ENCODE peak calls at places on chromosomes 12 and 14, in four cellular contexts. O is stomach, N is prostate gland, L is thyroid gland. E is an unnamed sample.

GRCh38 chr12:6941267-6941666 is 2.3 kb upstream of the RNU7-1 start:
- DNase-seq in O (no peak), N (no peak), L (no peak), E (no peak)

GRCh38 chr14:36658091-36659009 is 3.3 kb upstream of the PAX9 start:
- DNase-seq in O (no peak), N (no peak), L (peak; percentile 6), E (no peak)

GRCh38 chr14:80223696-80224465 is 12.6 kb upstream of the DIO2 start:
- DNase-seq in O (no peak), N (no peak), L (no peak), E (no peak)

GRCh38 chr14:102507026-102507860 is 2.3 kb downstream of the ANKRD9 start:
- DNase-seq in O (no peak), N (no peak), L (no peak), E (no peak)

GRCh38 chr12:97359291-97359690 is 103.3 kb upstream of the RMST start:
- DNase-seq in O (no peak), N (no peak), L (no peak), E (no peak)

GRCh38 chr12:68334136-68334535 is 2.0 kb upstream of the MDM1 start:
- DNase-seq in O (no peak), N (no peak), L (no peak), E (no peak)

GRCh38 chr14:79418649-79419415 is 792.5 kb downstream of the DIO2 start:
- DNase-seq in O (no peak), N (no peak), L (no peak), E (no peak)

GRCh38 chr14:36617824-36618223 is 35.4 kb upstream of the NKX2-8 start:
- DNase-seq in O (no peak), N (no peak), L (no peak), E (no peak)

GRCh38 chr14:39034481-39035296 is 68.3 kb downstream of the SEC23A start:
- DNase-seq in O (no peak), N (no peak), L (no peak), E (no peak)

GRCh38 chr14:91414475-91415342 is 2.9 kb downstream of the CCDC88C start:
- DNase-seq in O (no peak), N (no peak), L (no peak), E (no peak)

GRCh38 chr14:35134329-35135123 is 12.2 kb downstream of the PRORP start:
- DNase-seq in O (no peak), N (no peak), L (no peak), E (no peak)

GRCh38 chr12:86741531-86741930 is 485.3 kb upstream of the MGAT4C start:
- DNase-seq in O (no peak), N (no peak), L (no peak), E (no peak)

GRCh38 chr12:130715996-130716917 is at the start of gene RIMBP2:
- DNase-seq in O (peak; percentile 14), N (peak; percentile 43), L (peak; percentile 66), E (peak; percentile 84)

GRCh38 chr12:130714591-130715149 is 1.4 kb downstream of the RIMBP2 start:
- DNase-seq in O (no peak), N (no peak), L (peak; percentile 14), E (peak; percentile 82)

GRCh38 chr12:130715150-130715995 is 726 bp downstream of the RIMBP2 start:
- DNase-seq in O (peak; percentile 19), N (no peak), L (peak; percentile 22), E (peak; percentile 84)

GRCh38 chr12:130717752-130718151 is 1.7 kb upstream of the RIMBP2 start:
- DNase-seq in O (no peak), N (no peak), L (no peak), E (no peak)

DNA sequence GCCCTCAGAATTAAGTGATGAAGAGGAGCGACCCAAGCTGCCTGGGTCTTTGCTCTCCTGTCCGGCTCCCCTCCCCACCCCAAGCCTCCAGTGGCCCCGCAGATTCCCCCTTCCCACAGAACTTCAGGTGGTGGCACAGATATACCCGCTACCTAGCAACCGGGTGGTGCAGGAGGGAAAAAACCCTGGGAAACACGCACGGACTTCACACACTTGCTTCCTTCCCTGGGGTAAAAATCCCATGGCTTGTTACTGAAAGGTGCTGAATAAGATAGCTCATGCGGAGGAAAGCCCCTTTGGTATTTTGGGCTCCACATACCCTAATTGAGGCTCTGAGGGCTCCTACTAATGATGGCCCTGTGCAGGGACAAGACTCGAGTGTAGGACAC is 813 bp upstream of the RIMBP2 start:
- DNase-seq in O (peak; percentile 8), N (no peak), L (no peak), E (no peak)
- TF ChIP-seq POLR2A in O (no peak), N (no peak), L (no peak), E (no peak)

GRCh38 chr12:55673638-55674037 is 34.1 kb downstream of the ITGA7 start:
- DNase-seq in O (no peak), N (no peak), L (no peak), E (no peak)
- TF ChIP-seq POLR2A in O (no peak), N (no peak), L (no peak), E (no peak)

DNA sequence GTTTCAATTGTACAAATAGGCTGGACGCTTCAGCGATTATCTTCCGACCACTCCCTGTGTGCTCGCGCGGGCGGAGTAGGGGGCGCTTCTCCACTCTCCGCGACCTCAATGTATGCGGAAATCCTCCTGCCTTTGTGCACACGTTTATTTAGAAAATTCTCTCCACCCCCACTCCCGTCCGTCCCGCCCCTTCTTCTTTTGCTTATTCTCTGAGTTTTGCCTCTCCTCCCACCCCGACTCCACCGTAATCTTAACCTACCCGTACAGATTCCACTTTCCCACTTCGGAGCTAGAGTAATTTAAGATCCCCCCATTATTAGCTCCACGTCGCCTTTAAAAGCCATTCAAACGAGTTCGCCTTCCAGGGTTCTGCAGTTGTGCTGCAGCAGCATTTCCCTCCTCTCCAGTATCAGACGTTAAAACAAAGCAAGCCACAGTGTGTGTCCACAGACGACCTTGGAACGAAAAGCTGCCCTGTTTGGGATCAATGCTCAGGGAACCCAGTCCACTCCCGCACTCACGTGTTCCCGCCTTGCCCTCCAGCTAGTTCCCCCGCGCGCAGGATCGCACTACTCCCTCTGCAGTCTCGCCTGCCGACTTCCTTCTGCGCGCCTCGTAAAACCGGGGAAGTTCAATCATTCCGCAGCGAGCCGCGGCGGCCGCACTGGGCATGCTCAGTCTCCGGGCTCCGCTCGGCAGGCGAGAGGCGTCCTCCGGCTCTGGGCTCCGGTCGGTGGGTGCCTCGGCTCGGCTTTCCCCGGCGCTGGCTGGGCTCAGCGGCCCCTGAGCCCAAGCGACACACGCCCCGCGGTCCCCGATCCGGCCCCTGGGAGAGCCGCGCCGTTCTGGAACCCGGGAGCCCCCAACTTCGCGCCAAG is at the start of gene ANO6:
- DNase-seq in O (peak; percentile 89), N (peak; percentile 87), L (peak; percentile 81), E (peak; percentile 97)
- TF ChIP-seq POLR2A in O (peak; percentile 36), N (peak; percentile 80), L (peak; percentile 83), E (no peak)

DNA sequence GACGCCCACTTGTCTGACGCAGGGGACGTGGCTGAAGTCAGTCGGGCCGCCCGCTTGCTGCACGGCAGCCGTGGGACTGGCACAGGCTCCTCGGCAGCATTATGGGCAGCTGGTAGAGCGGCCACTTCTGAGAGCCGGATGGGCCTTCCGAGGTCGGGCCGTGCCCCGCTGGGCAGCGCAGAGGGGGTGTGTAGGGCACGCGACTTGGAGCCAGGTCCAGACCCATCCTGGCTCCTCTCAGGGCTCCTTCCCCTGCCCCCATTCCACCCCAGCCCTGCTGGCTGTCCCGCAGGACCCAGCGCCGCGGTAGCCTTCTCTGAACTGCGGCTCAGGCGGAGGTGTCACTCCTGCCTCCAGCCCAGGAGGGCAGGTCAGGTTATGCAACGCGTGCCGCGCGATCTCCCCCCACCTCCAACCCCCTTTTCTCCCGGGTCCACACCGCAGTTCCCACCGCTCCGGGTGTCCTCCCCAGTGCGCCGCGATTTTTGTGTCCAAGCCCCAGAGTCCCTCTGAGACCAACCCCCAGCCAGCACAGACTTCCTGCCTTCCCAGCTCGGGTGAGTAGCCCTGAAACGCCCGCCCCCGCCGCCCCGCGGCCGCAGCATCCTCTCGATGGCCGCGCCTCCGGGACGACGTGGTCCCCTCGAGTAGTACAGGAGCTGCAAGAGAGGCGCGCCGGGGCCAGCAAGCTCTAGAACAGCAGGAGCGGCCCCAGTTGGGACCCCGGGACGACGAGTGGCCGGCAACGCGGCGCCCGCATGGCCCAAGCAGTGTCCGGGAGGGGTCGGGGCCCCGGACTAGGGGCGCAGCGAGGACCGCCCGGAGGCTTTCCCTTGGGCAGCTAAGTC is 41.1 kb upstream of the CAPRIN2 start:
- DNase-seq in O (peak; percentile 37), N (no peak), L (peak; percentile 46), E (no peak)
- TF ChIP-seq POLR2A in O (no peak), N (no peak), L (no peak), E (no peak)